ENCODE peak calls at places on chromosome 9, in six cellular contexts. M is H1, C is GM12891, Q is K562, X is GM12878, F is HepG2. W is an unnamed sample.
A peak's percentile ranks its signal among the peaks of the same experiment; 100 is the strongest.

GRCh38 chr9:127154003-127154389 is 31.6 kb upstream of the ANGPTL2 start:
- DNase-seq in Q (no peak), F (no peak), X (no peak), M (peak; percentile 30), C (no peak), W (no peak)

GRCh38 chr9:131237311-131237710 is 39.0 kb downstream of the FAM78A start:
- DNase-seq in M (no peak), C (no peak), Q (no peak), X (no peak), F (no peak), W (no peak)

GRCh38 chr9:113540466-113540865 is 76.9 kb downstream of the RGS3 start:
- DNase-seq in F (no peak), X (no peak), M (no peak), C (no peak), Q (no peak), W (no peak)

GRCh38 chr9:16367605-16368424 is 502.7 kb downstream of the BNC2 start:
- DNase-seq in X (no peak), M (no peak), F (no peak), C (no peak), Q (no peak), W (no peak)

GRCh38 chr9:128193469-128194096 is 2.2 kb upstream of the CIZ1 start:
- DNase-seq in M (no peak), C (no peak), X (no peak), F (no peak), Q (no peak), W (no peak)

GRCh38 chr9:83024501-83025125 is 38.3 kb downstream of the RASEF start:
- DNase-seq in F (no peak), X (no peak), C (no peak), M (no peak), Q (no peak), W (no peak)

GRCh38 chr9:118170032-118170955 is 466.1 kb downstream of the TLR4 start:
- DNase-seq in C (no peak), M (peak; percentile 60), X (no peak), F (peak; percentile 7), Q (peak; percentile 5), W (no peak)

GRCh38 chr9:102355982-102356381 is 617.5 kb upstream of the GRIN3A start:
- DNase-seq in F (no peak), C (no peak), Q (no peak), X (no peak), M (no peak), W (no peak)

GRCh38 chr9:8095531-8096223 is 296.1 kb upstream of the DMAC1 start:
- DNase-seq in F (no peak), Q (no peak), M (no peak), X (no peak), C (no peak), W (no peak)

GRCh38 chr9:95854386-95855015 is 21.0 kb upstream of the ERCC6L2 start:
- DNase-seq in M (no peak), F (no peak), Q (no peak), C (no peak), X (no peak), W (no peak)

GRCh38 chr9:27771803-27772545 is 198.7 kb upstream of the C9orf72 start:
- DNase-seq in F (no peak), X (no peak), M (no peak), C (no peak), Q (no peak), W (no peak)

GRCh38 chr9:122107291-122107805 is 14.2 kb upstream of the TTLL11 start:
- DNase-seq in M (no peak), F (no peak), Q (no peak), C (no peak), X (no peak), W (no peak)

GRCh38 chr9:79104951-79105350 is 466.8 kb upstream of the TLE4 start:
- DNase-seq in Q (no peak), X (no peak), F (no peak), M (no peak), C (no peak), W (no peak)

GRCh38 chr9:75130621-75131020 is 42.3 kb downstream of the OSTF1 start:
- DNase-seq in C (no peak), M (no peak), F (no peak), X (no peak), Q (no peak), W (no peak)

GRCh38 chr9:74846771-74847170 is 41.0 kb downstream of the TRPM6 start:
- DNase-seq in C (no peak), F (peak; percentile 4), Q (no peak), X (no peak), M (no peak), W (no peak)

GRCh38 chr9:91034976-91035824 is 233.6 kb downstream of the SYK start:
- DNase-seq in C (no peak), Q (no peak), M (no peak), X (peak; percentile 16), F (no peak), W (no peak)

GRCh38 chr9:118782790-118783463 is 586.3 kb downstream of the BRINP1 start:
- DNase-seq in F (no peak), C (no peak), M (no peak), X (no peak), Q (no peak), W (no peak)

GRCh38 chr9:36336511-36336910 is 63.6 kb downstream of the RNF38 start:
- DNase-seq in F (no peak), M (no peak), X (no peak), Q (no peak), C (no peak), W (no peak)

GRCh38 chr9:122179690-122180074 is 20.0 kb downstream of the MORN5 start:
- DNase-seq in F (peak; percentile 59), M (no peak), X (no peak), C (no peak), Q (no peak), W (no peak)

GRCh38 chr9:18905033-18905882 is 127.8 kb downstream of the SAXO1 start:
- DNase-seq in F (no peak), C (no peak), X (no peak), M (no peak), Q (no peak), W (no peak)

GRCh38 chr9:70917277-70917676 is 204.1 kb downstream of the TRPM3 start:
- DNase-seq in F (no peak), C (no peak), Q (no peak), M (no peak), X (no peak), W (no peak)

GRCh38 chr9:121839726-121840500 is 188.5 kb downstream of the DAB2IP start:
- DNase-seq in C (no peak), F (no peak), X (peak; percentile 40), Q (no peak), M (peak; percentile 31), W (no peak)

GRCh38 chr9:124450241-124450924 is at the start of gene ADGRD2:
- DNase-seq in C (no peak), F (no peak), Q (peak; percentile 91), X (no peak), M (peak; percentile 96), W (peak; percentile 46)

GRCh38 chr9:130368631-130369103 is 76.1 kb upstream of the ASS1 start:
- DNase-seq in X (no peak), Q (peak; percentile 64), F (no peak), C (no peak), M (no peak), W (no peak)

GRCh38 chr9:96062051-96062450 is 186.6 kb downstream of the ERCC6L2 start:
- DNase-seq in C (no peak), Q (no peak), F (no peak), X (no peak), M (no peak), W (no peak)

DNA sequence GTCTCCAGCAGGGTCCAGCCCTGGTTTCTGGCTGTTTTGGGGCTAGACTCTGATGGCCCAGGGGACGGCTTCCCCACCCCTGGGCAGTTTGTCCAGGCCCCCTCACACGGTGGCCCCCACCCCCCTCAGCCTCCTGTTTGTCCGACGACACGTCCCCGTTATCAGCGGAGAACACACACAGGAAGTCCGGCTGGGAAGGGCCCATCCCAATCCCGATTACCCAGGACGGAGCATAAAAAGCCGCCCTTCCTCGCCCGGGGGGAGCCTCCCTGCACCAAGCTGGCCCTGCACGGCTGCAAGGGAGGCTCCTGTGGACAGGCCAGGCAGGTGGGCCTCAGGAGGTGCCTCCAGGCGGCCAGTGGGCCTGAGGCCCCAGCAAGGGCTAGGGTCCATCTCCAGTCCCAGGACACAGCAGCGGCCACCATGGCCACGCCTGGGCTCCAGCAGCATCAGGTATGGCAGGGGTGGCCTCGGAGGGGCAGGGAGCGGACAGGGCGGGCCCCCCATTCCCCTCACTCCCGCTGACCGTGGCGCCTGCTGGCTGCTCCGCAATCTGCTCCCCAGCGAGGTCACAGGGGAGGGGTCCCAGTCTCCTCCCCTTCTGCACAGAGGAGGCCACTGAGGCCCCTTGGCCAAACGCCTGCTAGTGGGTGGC is at the start of gene EGFL7:
- DNase-seq in M (peak; percentile 45), C (no peak), X (no peak), Q (peak; percentile 85), F (no peak), W (no peak)
- TF ChIP-seq POLR2A in M (no peak), C (no peak), X (no peak), Q (peak; percentile 99), F (no peak), W (no peak)

DNA sequence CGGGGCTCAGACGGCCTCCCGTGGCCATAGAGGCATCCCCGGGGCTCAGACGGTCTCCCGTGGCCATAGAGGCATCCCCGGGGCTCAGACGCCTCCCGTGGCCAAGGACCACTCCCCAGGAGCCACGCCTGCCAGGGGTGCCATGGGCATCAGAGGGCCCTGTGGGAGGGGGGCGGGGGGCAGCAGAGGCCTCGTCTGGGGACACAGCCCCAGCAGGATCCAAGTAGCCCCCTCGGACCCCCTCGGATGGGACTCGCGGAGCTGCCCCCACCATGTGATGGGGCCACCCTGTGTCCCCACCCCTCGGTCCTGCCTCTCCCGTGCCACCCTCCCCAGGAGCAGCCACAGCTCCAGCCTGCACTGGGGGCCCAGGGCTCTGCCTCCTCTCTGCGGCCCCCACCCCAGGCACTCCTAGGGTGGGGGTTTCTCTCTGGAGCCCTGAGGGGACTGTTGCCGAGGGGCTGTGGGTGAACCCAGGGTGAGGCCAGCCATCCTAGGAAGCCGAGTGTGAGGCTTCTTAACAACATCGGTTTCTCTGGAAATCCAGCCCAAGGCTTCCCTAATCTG is 2.5 kb downstream of the ENTPD8 start:
- DNase-seq in M (no peak), X (no peak), C (no peak), F (no peak), Q (no peak), W (no peak)
- TF ChIP-seq TAF1 in M (no peak), X (no peak), C (no peak), F (no peak), Q (no peak), W (no peak)

DNA sequence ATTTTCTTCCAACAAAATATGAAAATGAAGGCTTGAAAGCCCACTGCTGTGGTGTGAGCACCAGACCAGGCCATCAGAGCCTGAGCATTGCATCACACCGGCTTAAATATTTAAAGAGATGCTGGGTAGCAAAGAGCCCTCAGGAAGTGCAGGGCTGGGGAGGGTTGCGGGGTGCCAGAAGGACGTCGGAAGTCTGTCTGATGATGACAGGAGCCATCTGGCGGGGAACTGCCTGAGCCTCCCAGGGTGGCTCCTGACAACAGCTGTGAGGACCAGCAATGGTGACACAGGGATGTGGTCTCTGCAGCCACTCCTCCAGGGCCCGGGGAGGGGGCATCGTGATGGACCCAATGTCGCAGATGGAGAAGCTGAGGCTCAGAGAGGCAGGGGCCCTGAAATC is 185.6 kb downstream of the OLFM1 start:
- DNase-seq in F (no peak), X (no peak), M (no peak), C (no peak), Q (no peak), W (no peak)
- TF ChIP-seq POLR2AphosphoS5 in F (no peak), X (no peak), M (no peak), C (no peak), Q (no peak), W (no peak)

GRCh38 chr9:33044162-33044673 is 19.1 kb downstream of the DNAJA1 start:
- DNase-seq in X (no peak), F (no peak), Q (peak; percentile 12), C (peak; percentile 66), M (peak; percentile 83), W (peak; percentile 63)
- TF ChIP-seq POLR2A in X (peak; percentile 76), F (no peak), Q (no peak), C (peak; percentile 87), M (no peak), W (peak; percentile 86)

W was measured in GM12892.